ENCODE peak calls at places on chromosomes 3 and 15, in nine cellular contexts. I, A, J, S, C, R, X, H and U are unnamed samples. For H3K4me1, the result is how much of the 10 kb centered on the place peaks cover.

GRCh38 chr3:46938118-46938517 is 38.4 kb downstream of the CCDC12 start:
- DNase-seq in I (no peak), A (no peak), J (no peak), S (no peak), C (no peak), R (peak), X (no peak), H (no peak), U (no peak)

GRCh38 chr3:48989126-48989795 is 780 bp upstream of the P4HTM start:
- DNase-seq in I (peak), A (no peak), J (no peak), S (no peak), C (no peak), R (no peak), X (no peak), H (peak), U (no peak)

GRCh38 chr15:23578521-23579150 is 13.2 kb downstream of the MKRN3 start:
- DNase-seq in I (no peak), A (no peak), J (no peak), S (no peak), C (no peak), R (no peak), X (no peak), H (no peak), U (no peak)

GRCh38 chr3:180433172-180433571 is 168.8 kb upstream of the TTC14 start:
- DNase-seq in I (no peak), A (no peak), J (no peak), S (no peak), C (no peak), R (no peak), X (no peak), H (no peak), U (no peak)

GRCh38 chr15:27535445-27536129 is 563.5 kb downstream of the OCA2 start:
- DNase-seq in I (no peak), A (peak), J (no peak), S (no peak), C (no peak), R (no peak), X (no peak), H (no peak), U (no peak)

GRCh38 chr3:175046666-175047065 is 187.5 kb downstream of the NAALADL2 start:
- DNase-seq in I (no peak), A (no peak), J (no peak), S (no peak), C (no peak), R (no peak), X (no peak), H (no peak), U (no peak)

GRCh38 chr3:168049366-168049974 is 46.3 kb downstream of the GOLIM4 start:
- DNase-seq in I (no peak), A (no peak), J (no peak), S (no peak), C (no peak), R (peak), X (no peak), H (no peak), U (no peak)

GRCh38 chr3:114178770-114179368 is at the start of gene DRD3:
- DNase-seq in I (peak), A (peak), J (no peak), S (no peak), C (no peak), R (no peak), X (no peak), H (peak), U (peak)

GRCh38 chr3:46086083-46086437 is 58.8 kb upstream of the XCR1 start:
- DNase-seq in I (no peak), A (no peak), J (no peak), S (no peak), C (no peak), R (no peak), X (no peak), H (no peak), U (no peak)

GRCh38 chr3:12574131-12574530 is 17.2 kb downstream of the MKRN2 start:
- DNase-seq in I (no peak), A (no peak), J (no peak), S (no peak), C (no peak), R (no peak), X (no peak), H (no peak), U (no peak)

GRCh38 chr3:45606991-45607712 is 12.6 kb downstream of the LIMD1 start:
- DNase-seq in I (no peak), A (no peak), J (no peak), S (no peak), C (no peak), R (no peak), X (no peak), H (no peak), U (no peak)

GRCh38 chr3:71107926-71108325 is 475.6 kb downstream of the FOXP1 start:
- DNase-seq in I (no peak), A (no peak), J (no peak), S (no peak), C (no peak), R (no peak), X (no peak), H (no peak), U (no peak)

GRCh38 chr15:36970522-36970921 is 129.8 kb downstream of the MEIS2 start:
- DNase-seq in I (peak), A (no peak), J (no peak), S (no peak), C (no peak), R (no peak), X (no peak), H (no peak), U (peak)

GRCh38 chr3:164673738-164674137 is 404.6 kb downstream of the SI start:
- DNase-seq in I (no peak), A (peak), J (no peak), S (no peak), C (no peak), R (no peak), X (no peak), H (no peak), U (peak)

GRCh38 chr3:124597273-124597672 is 133.0 kb upstream of the UMPS start:
- DNase-seq in I (no peak), A (no peak), J (no peak), S (no peak), C (no peak), R (no peak), X (no peak), H (no peak), U (no peak)

GRCh38 chr15:35560258-35560657 is 14.3 kb upstream of the DPH6 start:
- DNase-seq in I (no peak), A (no peak), J (no peak), S (no peak), C (no peak), R (no peak), X (no peak), H (no peak), U (no peak)

GRCh38 chr15:41951571-41951970 is 20.8 kb downstream of the EHD4 start:
- DNase-seq in I (no peak), A (no peak), J (no peak), S (no peak), C (no peak), R (no peak), X (no peak), H (no peak), U (no peak)

GRCh38 chr15:41950505-41950904 is 21.9 kb downstream of the EHD4 start:
- DNase-seq in I (no peak), A (no peak), J (no peak), S (no peak), C (no peak), R (no peak), X (no peak), H (no peak), U (no peak)

GRCh38 chr15:41949400-41950126 is 22.8 kb downstream of the EHD4 start:
- DNase-seq in I (no peak), A (peak), J (no peak), S (no peak), C (no peak), R (no peak), X (no peak), H (peak), U (no peak)

GRCh38 chr15:41948499-41948898 is 23.9 kb downstream of the EHD4 start:
- DNase-seq in I (no peak), A (no peak), J (peak), S (no peak), C (no peak), R (no peak), X (no peak), H (peak), U (no peak)

GRCh38 chr15:41950127-41950483 is 22.3 kb downstream of the EHD4 start:
- DNase-seq in I (no peak), A (peak), J (no peak), S (no peak), C (no peak), R (no peak), X (no peak), H (peak), U (no peak)
- H3K4me1 ChIP-seq in I (under half), A (under half), J (under half), S (under half), C (half or more), R (half or more), X (under half), H (under half), U (under half)

GRCh38 chr3:36814776-36815175 is 50.4 kb upstream of the DCLK3 start:
- DNase-seq in I (no peak), A (peak), J (no peak), S (no peak), C (no peak), R (no peak), X (no peak), H (peak), U (no peak)
- TF ChIP-seq CTCF in I (no peak), A (peak), J (no peak), S (no peak), C (no peak), R (no peak), X (no peak), H (peak), U (no peak)

GRCh38 chr3:193897288-193897687 is 238.7 kb upstream of the HES1 start:
- DNase-seq in I (no peak), A (no peak), J (peak), S (no peak), C (no peak), R (no peak), X (no peak), H (no peak), U (no peak)
- H3K4me1 ChIP-seq in I (under half), A (under half), J (under half), S (under half), C (under half), R (under half), X (under half), H (under half), U (under half)

GRCh38 chr3:169575381-169575780 is 88.1 kb downstream of the MECOM start:
- DNase-seq in I (peak), A (no peak), J (no peak), S (peak), C (no peak), R (no peak), X (no peak), H (peak), U (no peak)

GRCh38 chr3:169579086-169579485 is 84.4 kb downstream of the MECOM start:
- DNase-seq in I (no peak), A (no peak), J (no peak), S (no peak), C (no peak), R (no peak), X (no peak), H (no peak), U (no peak)

GRCh38 chr3:169574531-169574930 is 89.0 kb downstream of the MECOM start:
- DNase-seq in I (no peak), A (no peak), J (no peak), S (no peak), C (no peak), R (no peak), X (no peak), H (no peak), U (no peak)

GRCh38 chr3:169578381-169578780 is 85.1 kb downstream of the MECOM start:
- DNase-seq in I (no peak), A (no peak), J (no peak), S (no peak), C (no peak), R (no peak), X (no peak), H (no peak), U (no peak)

GRCh38 chr3:169573129-169573528 is 90.4 kb downstream of the MECOM start:
- DNase-seq in I (no peak), A (no peak), J (no peak), S (no peak), C (no peak), R (no peak), X (no peak), H (no peak), U (no peak)
- TF ChIP-seq CTCF in I (peak), A (no peak), J (no peak), S (no peak), C (no peak), R (no peak), X (peak), H (peak), U (peak)

DNA sequence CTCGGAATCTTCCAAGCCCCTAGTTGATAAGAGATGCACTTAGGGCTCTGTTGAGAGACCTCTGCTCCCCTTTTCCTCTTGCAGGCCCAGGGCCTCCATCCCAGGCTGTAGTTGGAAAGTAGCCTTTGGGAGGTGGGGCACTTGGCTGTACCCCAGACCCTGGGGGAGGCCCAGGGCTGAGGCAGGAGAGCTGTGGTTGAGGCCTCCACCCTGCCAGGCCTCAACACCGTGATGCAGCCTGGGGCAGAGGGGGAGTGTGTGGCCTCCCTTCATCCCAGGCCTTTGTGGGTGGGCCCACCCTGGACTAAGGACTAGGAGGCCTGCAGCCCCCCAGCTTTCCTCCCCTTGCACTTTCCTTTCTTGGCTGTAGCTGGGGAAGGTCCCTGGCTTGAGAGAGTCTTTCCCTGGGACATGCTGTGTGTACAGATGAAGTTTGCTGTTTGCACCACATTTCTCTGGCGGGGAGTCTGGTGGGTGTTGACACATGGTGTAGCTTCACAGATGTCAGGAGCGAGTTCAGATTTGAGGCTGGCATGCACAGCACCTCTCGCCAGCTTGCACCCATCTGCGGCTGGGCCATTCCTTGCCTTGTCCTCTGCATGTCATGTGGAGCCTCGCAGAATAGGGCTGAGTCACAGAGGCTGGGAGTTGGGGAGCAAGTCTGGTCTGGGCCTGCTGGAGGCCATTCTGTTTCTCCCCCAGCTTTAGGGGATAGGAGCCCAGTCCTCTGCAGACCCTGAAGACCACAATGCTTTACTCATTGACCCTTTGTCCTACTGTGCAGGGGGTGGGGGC is 13.7 kb downstream of the PLEKHO2 start:
- DNase-seq in I (no peak), A (no peak), J (no peak), S (no peak), C (no peak), R (no peak), X (no peak), H (peak), U (no peak)
- H3K4me1 ChIP-seq in I (under half), A (under half), J (under half), S (half or more), C (under half), R (under half), X (under half), H (under half), U (under half)

GRCh38 chr3:43696881-43697280 is 6.1 kb downstream of the ABHD5 start:
- DNase-seq in I (no peak), A (no peak), J (no peak), S (no peak), C (no peak), R (no peak), X (no peak), H (no peak), U (no peak)

GRCh38 chr3:43695863-43696262 is 5.1 kb downstream of the ABHD5 start:
- DNase-seq in I (no peak), A (no peak), J (no peak), S (no peak), C (no peak), R (no peak), X (no peak), H (no peak), U (no peak)

GRCh38 chr3:43704697-43705096 is 14.0 kb downstream of the ABHD5 start:
- DNase-seq in I (no peak), A (no peak), J (no peak), S (no peak), C (no peak), R (no peak), X (no peak), H (no peak), U (no peak)

GRCh38 chr3:43695443-43695842 is 4.7 kb downstream of the ABHD5 start:
- DNase-seq in I (no peak), A (no peak), J (no peak), S (no peak), C (no peak), R (no peak), X (no peak), H (no peak), U (no peak)

GRCh38 chr3:43699864-43700263 is 9.1 kb downstream of the ABHD5 start:
- DNase-seq in I (no peak), A (peak), J (no peak), S (no peak), C (no peak), R (no peak), X (peak), H (peak), U (peak)
- TF ChIP-seq CTCF in I (no peak), A (peak), J (no peak), S (no peak), C (no peak), R (no peak), X (peak), H (peak), U (peak)

DNA sequence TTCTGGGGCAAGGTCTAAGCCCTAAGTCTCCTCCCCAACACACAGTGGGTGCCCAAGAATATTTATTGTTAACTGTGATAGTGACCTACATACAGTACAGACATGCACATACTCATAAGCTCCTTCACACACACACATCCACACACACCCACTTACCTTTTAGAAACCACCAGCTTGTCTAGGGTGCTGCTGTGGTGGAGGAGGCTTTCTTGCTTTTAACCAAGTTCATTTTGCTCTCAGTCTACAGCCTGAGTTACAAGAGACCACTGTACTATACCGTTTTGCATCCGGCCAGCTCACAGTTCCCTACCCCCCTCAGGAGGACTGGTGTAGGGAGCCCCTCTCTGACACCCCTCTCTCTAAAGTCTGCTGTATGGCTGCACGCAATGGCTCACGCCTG is 16.7 kb downstream of the DAPK2 start:
- DNase-seq in I (no peak), A (no peak), J (no peak), S (no peak), C (no peak), R (no peak), X (no peak), H (no peak), U (no peak)
- H3K4me1 ChIP-seq in I (under half), A (under half), J (under half), S (under half), C (under half), R (under half), X (under half), H (under half), U (under half)

GRCh38 chr15:78073026-78073425 is 4.5 kb downstream of the TBC1D2B start:
- DNase-seq in I (no peak), A (no peak), J (no peak), S (no peak), C (no peak), R (no peak), X (no peak), H (no peak), U (no peak)

GRCh38 chr15:78071378-78071777 is 6.1 kb downstream of the TBC1D2B start:
- DNase-seq in I (no peak), A (no peak), J (no peak), S (no peak), C (no peak), R (no peak), X (no peak), H (no peak), U (no peak)

GRCh38 chr15:78069630-78070029 is 7.9 kb downstream of the TBC1D2B start:
- DNase-seq in I (no peak), A (no peak), J (no peak), S (no peak), C (no peak), R (no peak), X (no peak), H (no peak), U (no peak)

GRCh38 chr15:78070049-78070698 is 7.3 kb downstream of the TBC1D2B start:
- DNase-seq in I (no peak), A (no peak), J (no peak), S (no peak), C (no peak), R (no peak), X (no peak), H (no peak), U (no peak)

DNA sequence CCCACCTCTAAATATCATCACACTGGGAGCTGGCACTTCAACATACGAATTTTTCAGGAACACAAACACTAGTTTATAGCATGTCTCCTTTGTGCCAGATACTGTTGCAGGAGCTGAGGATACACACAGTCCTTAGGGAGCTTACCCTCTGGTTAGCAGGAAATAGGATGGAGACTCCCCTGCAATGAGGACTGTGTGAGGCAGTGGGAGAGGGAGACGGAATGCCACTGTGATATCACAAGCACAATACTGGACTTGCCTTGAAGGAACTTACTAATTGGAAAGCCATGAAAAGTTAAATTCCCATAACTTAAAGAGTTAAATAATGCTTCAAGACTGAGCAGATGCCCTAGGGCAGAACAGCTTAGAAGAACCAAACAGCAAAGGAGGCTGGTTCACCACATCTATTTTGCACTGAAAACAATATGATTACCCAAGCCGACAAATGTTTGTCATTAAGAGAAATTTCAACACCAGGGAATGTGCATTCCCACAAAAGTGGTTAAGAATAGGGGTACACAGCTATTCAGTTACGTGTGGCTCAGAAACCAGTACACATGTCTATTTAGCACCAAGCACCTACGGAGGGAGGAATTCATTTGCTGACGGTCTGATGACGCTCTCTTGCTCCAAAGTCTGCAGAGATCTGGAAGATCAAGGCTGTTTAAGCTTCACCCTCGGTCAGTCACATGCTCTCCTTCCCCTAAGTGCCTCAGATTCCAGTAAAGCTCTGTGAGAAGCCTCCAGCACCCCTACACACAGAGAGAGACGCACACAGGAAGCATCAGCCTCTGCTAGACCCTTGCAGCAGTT is 5.2 kb downstream of the TBC1D2B start:
- DNase-seq in I (peak), A (no peak), J (no peak), S (no peak), C (no peak), R (peak), X (no peak), H (no peak), U (no peak)
- TF ChIP-seq CTCF in I (no peak), A (no peak), J (no peak), S (no peak), C (no peak), R (no peak), X (no peak), H (no peak), U (no peak)

GRCh38 chr15:71384501-71384900 is 269.2 kb downstream of the THSD4 start:
- DNase-seq in I (no peak), A (no peak), J (no peak), S (no peak), C (no peak), R (no peak), X (no peak), H (no peak), U (no peak)
- H3K4me1 ChIP-seq in I (under half), A (under half), J (under half), S (under half), C (under half), R (under half), X (under half), H (under half), U (under half)

GRCh38 chr3:140883428-140883827 is 58.2 kb upstream of the SLC25A36 start:
- DNase-seq in I (no peak), A (no peak), J (no peak), S (no peak), C (no peak), R (no peak), X (no peak), H (no peak), U (no peak)
- TF ChIP-seq CTCF in I (no peak), A (no peak), J (no peak), S (no peak), C (no peak), R (no peak), X (no peak), H (no peak), U (no peak)